ENCODE peak calls at places on chromosome 6, in five cellular contexts. T is spleen, K is prostate gland, H is breast epithelium, E is H1. A is an unnamed sample.

GRCh38 chr6:46921731-46922130 is at the start of gene ADGRF5:
- DNase-seq in T (peak), K (no peak), H (no peak), E (no peak), A (no peak)

GRCh38 chr6:9388596-9388995 is 953.3 kb upstream of the SLC35B3 start:
- DNase-seq in T (no peak), K (no peak), H (no peak), E (no peak), A (no peak)

GRCh38 chr6:140269766-140270165 is 895.3 kb upstream of the CITED2 start:
- DNase-seq in T (no peak), K (no peak), H (no peak), E (no peak), A (no peak)

GRCh38 chr6:80449756-80450155 is 343.3 kb downstream of the BCKDHB start:
- DNase-seq in T (no peak), K (no peak), H (no peak), E (no peak), A (no peak)

GRCh38 chr6:36197739-36198221 is 1.2 kb downstream of the BRPF3 start:
- DNase-seq in T (peak), K (no peak), H (no peak), E (no peak), A (no peak)

GRCh38 chr6:133774356-133774755 is 114.6 kb upstream of the TCF21 start:
- DNase-seq in T (no peak), K (no peak), H (no peak), E (no peak), A (no peak)

GRCh38 chr6:3261518-3261820 is 2.7 kb downstream of the PSMG4 start:
- DNase-seq in T (no peak), K (no peak), H (no peak), E (no peak), A (no peak)

GRCh38 chr6:82178759-82179112 is 68.8 kb downstream of the IBTK start:
- DNase-seq in T (no peak), K (no peak), H (no peak), E (no peak), A (no peak)

GRCh38 chr6:257774-258173 is 34.5 kb upstream of the DUSP22 start:
- DNase-seq in T (no peak), K (no peak), H (no peak), E (no peak), A (no peak)

GRCh38 chr6:128474933-128475332 is 45.5 kb downstream of the PTPRK start:
- DNase-seq in T (no peak), K (no peak), H (no peak), E (no peak), A (no peak)

GRCh38 chr6:1464796-1465348 is 75.5 kb downstream of the FOXF2 start:
- DNase-seq in T (no peak), K (peak), H (no peak), E (no peak), A (no peak)

GRCh38 chr6:147954938-147955337 is 387.7 kb upstream of the SASH1 start:
- DNase-seq in T (no peak), K (no peak), H (no peak), E (no peak), A (no peak)

GRCh38 chr6:139257291-139257690 is 34.5 kb downstream of the TXLNB start:
- DNase-seq in T (no peak), K (no peak), H (no peak), E (no peak), A (no peak)
- H3K27ac ChIP-seq in T (peak), K (no peak), H (no peak), E (no peak), A (no peak)

GRCh38 chr6:32190946-32191677 is 1.1 kb upstream of the PBX2 start:
- DNase-seq in T (no peak), K (no peak), H (no peak), E (no peak), A (no peak)
- TF ChIP-seq POLR2AphosphoS5 in T (no peak), K (no peak), H (no peak), E (no peak), A (no peak)

DNA sequence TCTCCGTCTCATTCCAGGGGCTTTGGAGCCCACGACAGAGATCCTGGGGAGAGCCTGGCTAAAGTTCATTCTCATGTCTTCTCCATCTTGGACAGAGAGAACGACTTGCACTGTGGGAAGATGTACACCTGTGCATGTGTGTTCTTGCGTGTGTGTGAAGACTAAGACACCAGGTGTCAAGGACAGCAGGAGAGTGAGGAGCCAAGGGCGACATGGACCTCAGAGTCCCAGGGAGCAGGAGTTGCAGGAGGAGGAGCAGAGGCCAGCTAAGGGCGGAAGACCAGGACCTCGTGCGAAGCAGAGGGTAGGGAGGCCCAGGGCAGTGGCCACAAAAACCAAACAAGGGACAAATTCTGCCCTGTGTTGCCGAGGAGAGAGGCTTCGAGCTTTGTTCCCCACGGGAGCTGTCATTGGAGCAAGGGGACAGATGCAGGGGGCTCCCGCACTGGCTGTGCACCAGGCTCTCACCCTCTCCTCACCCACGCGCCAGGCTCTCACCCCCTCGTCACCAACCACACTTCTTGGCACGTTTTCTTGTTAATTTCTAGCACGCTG is 62.8 kb downstream of the DLL1 start:
- DNase-seq in T (peak), K (no peak), H (no peak), E (no peak), A (no peak)
- H3K27ac ChIP-seq in T (no peak), K (no peak), H (no peak), E (no peak), A (no peak)

GRCh38 chr6:143062551-143062950 is 1.9 kb downstream of the AIG1 start:
- DNase-seq in T (no peak), K (no peak), H (no peak), E (no peak), A (no peak)

GRCh38 chr6:143061597-143062385 is 1.1 kb downstream of the AIG1 start:
- DNase-seq in T (no peak), K (no peak), H (no peak), E (no peak), A (no peak)

GRCh38 chr6:143059616-143060353 is 904 bp upstream of the AIG1 start:
- DNase-seq in T (no peak), K (peak), H (no peak), E (no peak), A (no peak)

GRCh38 chr6:143060354-143060805 is 309 bp upstream of the AIG1 start:
- DNase-seq in T (peak), K (peak), H (peak), E (peak), A (no peak)

DNA sequence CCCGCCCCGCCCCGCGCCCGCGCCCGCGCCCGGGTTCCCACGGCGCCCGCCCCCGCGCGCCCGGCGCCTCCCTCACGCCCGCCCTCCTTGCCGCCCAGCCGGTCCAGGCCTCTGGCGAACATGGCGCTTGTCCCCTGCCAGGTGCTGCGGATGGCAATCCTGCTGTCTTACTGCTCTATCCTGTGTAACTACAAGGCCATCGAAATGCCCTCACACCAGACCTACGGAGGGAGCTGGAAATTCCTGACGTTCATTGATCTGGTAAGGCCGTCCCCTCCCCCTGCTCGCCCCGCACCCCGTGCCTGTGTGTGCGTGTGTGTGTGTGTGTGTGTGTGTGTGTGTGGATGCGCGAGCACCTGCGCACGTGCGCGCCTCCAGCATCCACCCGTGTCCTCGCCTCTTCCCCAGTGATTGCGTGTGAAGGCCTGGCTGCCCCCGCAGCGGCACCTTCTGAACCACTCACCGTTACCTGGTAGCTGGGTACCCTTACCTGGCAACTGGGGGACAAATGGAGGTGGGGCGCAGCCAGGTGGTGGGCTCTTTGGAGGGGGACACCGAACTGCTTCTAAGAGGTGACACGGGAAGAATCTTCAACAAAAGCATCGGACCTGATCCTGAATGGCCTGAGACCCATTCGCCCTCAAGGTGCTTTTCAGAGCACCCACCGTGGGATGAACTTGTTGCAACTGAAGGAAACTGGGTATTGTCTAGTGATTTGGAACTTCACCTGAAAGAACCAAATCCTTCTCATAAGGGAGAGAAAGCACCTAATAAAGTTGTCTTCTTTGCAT is at the start of gene AIG1:
- DNase-seq in T (peak), K (no peak), H (peak), E (peak), A (no peak)
- TF ChIP-seq POLR2AphosphoS5 in T (no peak), K (no peak), H (no peak), E (peak), A (no peak)

A was measured in SK-N-MC.